ENCODE peak calls at places on chromosomes 2 and 18, in nine cellular contexts. I, L, C, J, W, S, F, Y and H are unnamed samples.
A peak's percentile ranks its signal among the peaks of the same experiment; 100 is the strongest.

GRCh38 chr2:60822987-60823386 is 58.4 kb upstream of the REL start:
- DNase-seq in I (no peak), L (no peak), C (no peak), J (no peak), W (no peak), S (no peak), F (no peak), Y (no peak), H (no peak)

GRCh38 chr2:69564604-69565003 is 78.9 kb downstream of the AAK1 start:
- DNase-seq in I (no peak), L (no peak), C (no peak), J (no peak), W (no peak), S (no peak), F (no peak), Y (no peak), H (no peak)

GRCh38 chr2:218166791-218167190 is at the start of gene CXCR1:
- DNase-seq in I (no peak), L (no peak), C (no peak), J (no peak), W (no peak), S (no peak), F (no peak), Y (no peak), H (no peak)

GRCh38 chr2:46857871-46858696 is 57.5 kb downstream of the MCFD2 start:
- DNase-seq in I (no peak), L (no peak), C (no peak), J (peak; percentile 74), W (no peak), S (no peak), F (no peak), Y (no peak), H (no peak)

GRCh38 chr2:238238766-238239551 is 879 bp downstream of the HES6 start:
- DNase-seq in I (peak; percentile 90), L (no peak), C (no peak), J (peak; percentile 69), W (peak; percentile 43), S (peak; percentile 88), F (no peak), Y (peak; percentile 33), H (peak; percentile 63)

GRCh38 chr2:136281281-136282117 is 163.6 kb upstream of the CXCR4 start:
- DNase-seq in I (no peak), L (no peak), C (no peak), J (no peak), W (no peak), S (peak; percentile 46), F (no peak), Y (no peak), H (no peak)

GRCh38 chr18:57728941-57729511 is 74.1 kb downstream of the ATP8B1 start:
- DNase-seq in I (no peak), L (no peak), C (no peak), J (no peak), W (no peak), S (no peak), F (no peak), Y (no peak), H (no peak)

GRCh38 chr2:100832885-100833284 is 12.9 kb downstream of the NPAS2 start:
- DNase-seq in I (no peak), L (no peak), C (no peak), J (no peak), W (peak; percentile 68), S (no peak), F (no peak), Y (no peak), H (no peak)

GRCh38 chr2:197846789-197847188 is 42.4 kb downstream of the PLCL1 start:
- DNase-seq in I (no peak), L (no peak), C (no peak), J (no peak), W (no peak), S (no peak), F (no peak), Y (no peak), H (no peak)

GRCh38 chr2:68579689-68580088 is 63.7 kb upstream of the PROKR1 start:
- DNase-seq in I (no peak), L (no peak), C (no peak), J (no peak), W (no peak), S (no peak), F (no peak), Y (no peak), H (no peak)

GRCh38 chr2:60553992-60554648 is 666 bp upstream of the BCL11A start:
- DNase-seq in I (peak; percentile 94), L (no peak), C (no peak), J (peak; percentile 79), W (peak; percentile 60), S (peak; percentile 94), F (no peak), Y (peak; percentile 58), H (peak; percentile 8)

GRCh38 chr2:128233790-128234395 is 84.8 kb downstream of the HS6ST1 start:
- DNase-seq in I (no peak), L (no peak), C (no peak), J (no peak), W (no peak), S (no peak), F (no peak), Y (no peak), H (no peak)

GRCh38 chr2:45731146-45731545 is 79.7 kb downstream of the PRKCE start:
- DNase-seq in I (no peak), L (no peak), C (no peak), J (no peak), W (no peak), S (no peak), F (no peak), Y (no peak), H (no peak)

GRCh38 chr2:65351234-65351947 is 81.0 kb downstream of the SPRED2 start:
- DNase-seq in I (no peak), L (no peak), C (no peak), J (no peak), W (no peak), S (no peak), F (no peak), Y (peak; percentile 23), H (peak; percentile 68)

GRCh38 chr2:19178175-19178574 is 180.2 kb downstream of the OSR1 start:
- DNase-seq in I (no peak), L (no peak), C (no peak), J (no peak), W (no peak), S (no peak), F (no peak), Y (no peak), H (no peak)

GRCh38 chr2:182668671-182669070 is 47.4 kb upstream of the DNAJC10 start:
- DNase-seq in I (no peak), L (no peak), C (no peak), J (no peak), W (peak; percentile 7), S (peak; percentile 5), F (no peak), Y (no peak), H (no peak)

GRCh38 chr18:30485078-30485477 is 557.5 kb downstream of the DSC3 start:
- DNase-seq in I (no peak), L (no peak), C (no peak), J (no peak), W (no peak), S (no peak), F (no peak), Y (no peak), H (no peak)

GRCh38 chr2:142722569-142722968 is 154.9 kb upstream of the KYNU start:
- DNase-seq in I (no peak), L (no peak), C (no peak), J (no peak), W (no peak), S (no peak), F (no peak), Y (no peak), H (no peak)

GRCh38 chr2:241767464-241768250 is 9.0 kb upstream of the GAL3ST2 start:
- DNase-seq in I (peak; percentile 73), L (peak; percentile 8), C (no peak), J (no peak), W (no peak), S (peak; percentile 80), F (no peak), Y (no peak), H (no peak)
- TF ChIP-seq POLR2A in I (no peak), L (no peak), C (no peak), J (no peak), W (no peak), S (no peak), F (no peak), Y (no peak), H (no peak)

DNA sequence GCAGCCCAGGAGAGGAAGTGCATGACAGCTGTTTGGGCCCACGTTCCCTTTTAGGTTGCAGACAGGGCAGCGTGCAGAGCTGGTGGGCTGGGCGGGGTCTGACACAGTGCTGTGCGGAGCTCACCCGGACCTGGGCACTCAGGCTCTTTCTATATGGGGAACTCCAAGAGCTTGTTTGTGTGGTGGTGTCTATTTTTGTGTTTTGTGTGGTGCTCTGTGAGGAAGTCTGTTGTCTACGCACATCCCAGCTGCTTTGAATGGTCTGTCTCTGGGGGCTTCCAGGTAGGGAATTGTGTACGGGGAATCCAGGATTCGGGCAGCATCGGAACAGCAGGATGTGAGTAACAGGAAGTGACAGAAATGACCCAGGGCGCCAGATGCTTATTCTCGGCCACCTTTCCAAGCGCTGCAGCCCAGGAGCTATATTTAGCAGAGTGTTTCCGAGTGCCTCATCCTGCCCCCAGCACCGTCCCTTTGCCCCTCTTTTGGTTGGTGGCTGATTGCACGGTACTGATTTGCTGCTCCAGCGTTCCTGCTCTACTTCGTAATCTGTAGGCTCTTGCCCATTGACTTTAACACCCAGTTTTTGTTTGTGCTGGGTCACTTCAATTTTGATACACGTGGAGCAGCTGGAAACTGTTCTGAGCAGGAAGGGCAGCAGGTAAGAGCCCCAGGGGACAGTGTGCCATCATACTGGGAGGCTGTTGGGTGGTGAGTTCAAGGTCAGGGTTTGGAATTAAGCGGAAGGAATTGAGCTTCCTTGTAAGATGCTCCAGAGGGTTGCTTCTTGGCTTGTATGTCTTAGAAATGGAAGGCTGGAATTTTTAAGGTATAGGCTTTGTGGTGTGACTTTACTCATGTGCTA is 64.7 kb downstream of the DGKD start:
- DNase-seq in I (peak; percentile 91), L (no peak), C (peak; percentile 85), J (peak; percentile 81), W (no peak), S (peak; percentile 59), F (no peak), Y (no peak), H (no peak)
- TF ChIP-seq POLR2A in I (no peak), L (no peak), C (no peak), J (no peak), W (no peak), S (no peak), F (no peak), Y (no peak), H (no peak)

DNA sequence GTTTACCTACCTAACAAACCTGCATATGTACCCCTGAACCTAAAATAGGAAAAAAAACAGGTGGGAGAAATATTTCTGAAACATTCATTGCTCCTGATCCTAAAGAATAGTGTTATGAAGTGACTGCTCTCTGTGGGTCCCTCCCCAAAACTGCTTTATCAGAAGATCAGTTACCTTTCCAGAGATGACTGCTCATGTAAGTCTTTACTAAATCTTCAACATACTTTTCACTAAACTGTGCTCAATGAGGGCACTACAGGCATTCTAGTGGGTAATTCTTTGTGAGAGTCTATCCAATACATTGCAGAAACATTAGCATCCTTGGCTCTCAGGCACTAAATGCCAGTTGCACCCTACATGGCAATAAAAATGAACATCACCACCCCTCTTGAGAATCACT is 189.3 kb upstream of the STK17B start:
- DNase-seq in I (no peak), L (no peak), C (no peak), J (no peak), W (no peak), S (no peak), F (no peak), Y (no peak), H (no peak)
- TF ChIP-seq POLR2A in I (no peak), L (no peak), C (no peak), J (no peak), W (no peak), S (no peak), F (no peak), Y (no peak), H (no peak)

GRCh38 chr2:236551843-236552542 is 17.6 kb upstream of the ACKR3 start:
- DNase-seq in I (no peak), L (no peak), C (no peak), J (no peak), W (no peak), S (peak; percentile 27), F (no peak), Y (no peak), H (no peak)
- TF ChIP-seq POLR2A in I (no peak), L (peak; percentile 44), C (no peak), J (no peak), W (no peak), S (no peak), F (no peak), Y (no peak), H (no peak)